ENCODE peak calls at places on chromosome 21, in six cellular contexts. P, X, J, E, H and O are unnamed samples.

GRCh38 chr21:31218830-31219608 is 125.0 kb downstream of the TIAM1 start:
- DNase-seq in P (peak; percentile 74), X (peak; percentile 64), J (no peak), E (peak; percentile 28), H (no peak), O (peak; percentile 39)

GRCh38 chr21:38440746-38441145 is 57.5 kb downstream of the ERG start:
- DNase-seq in P (no peak), X (no peak), J (no peak), E (peak; percentile 82), H (no peak), O (no peak)

GRCh38 chr21:44950016-44950326 is 10.1 kb downstream of the SLX9 start:
- DNase-seq in P (no peak), X (no peak), J (no peak), E (no peak), H (no peak), O (no peak)

GRCh38 chr21:36741506-36741905 is 42.6 kb downstream of the SIM2 start:
- DNase-seq in P (no peak), X (no peak), J (no peak), E (no peak), H (peak; percentile 70), O (no peak)

GRCh38 chr21:43809346-43809799 is 20.0 kb downstream of the RRP1 start:
- DNase-seq in P (no peak), X (no peak), J (no peak), E (no peak), H (peak; percentile 70), O (no peak)

GRCh38 chr21:28657576-28657975 is 335.1 kb downstream of the LTN1 start:
- DNase-seq in P (no peak), X (no peak), J (no peak), E (no peak), H (no peak), O (no peak)

GRCh38 chr21:32423320-32423719 is 10.8 kb downstream of the EVA1C start:
- DNase-seq in P (no peak), X (no peak), J (no peak), E (peak; percentile 76), H (no peak), O (no peak)

GRCh38 chr21:45383111-45383614 is 21.8 kb upstream of the COL18A1 start:
- DNase-seq in P (peak; percentile 40), X (peak; percentile 61), J (no peak), E (no peak), H (peak; percentile 39), O (no peak)

GRCh38 chr21:37796011-37796410 is 120.2 kb downstream of the KCNJ6 start:
- DNase-seq in P (no peak), X (no peak), J (no peak), E (no peak), H (no peak), O (no peak)

GRCh38 chr21:46207920-46208571 is 20.5 kb downstream of the LSS start:
- DNase-seq in P (peak; percentile 53), X (peak; percentile 60), J (no peak), E (no peak), H (peak; percentile 44), O (no peak)

GRCh38 chr21:34078915-34079314 is 5.5 kb downstream of the MRPS6 start:
- DNase-seq in P (no peak), X (no peak), J (no peak), E (no peak), H (no peak), O (no peak)

GRCh38 chr21:39537571-39537970 is 75.2 kb upstream of the B3GALT5 start:
- DNase-seq in P (no peak), X (no peak), J (peak; percentile 76), E (no peak), H (no peak), O (no peak)

GRCh38 chr21:33762798-33763572 is 120.7 kb downstream of the ITSN1 start:
- DNase-seq in P (no peak), X (no peak), J (no peak), E (peak; percentile 67), H (no peak), O (no peak)

GRCh38 chr21:38159355-38159754 is 97.4 kb upstream of the KCNJ15 start:
- DNase-seq in P (peak; percentile 82), X (peak; percentile 70), J (peak; percentile 73), E (peak; percentile 91), H (no peak), O (peak; percentile 66)

GRCh38 chr21:31731802-31732537 is at the start of gene SCAF4:
- DNase-seq in P (peak; percentile 93), X (peak; percentile 94), J (peak; percentile 88), E (peak; percentile 92), H (peak; percentile 98), O (peak; percentile 90)

GRCh38 chr21:44337428-44337827 is 1.8 kb downstream of the CFAP410 start:
- DNase-seq in P (no peak), X (no peak), J (no peak), E (peak; percentile 22), H (no peak), O (no peak)

GRCh38 chr21:44532165-44532564 is 7.8 kb downstream of the KRTAP10-1 start:
- DNase-seq in P (peak; percentile 28), X (no peak), J (no peak), E (no peak), H (no peak), O (no peak)

GRCh38 chr21:34112316-34113033 is 39.1 kb downstream of the MRPS6 start:
- DNase-seq in P (no peak), X (no peak), J (no peak), E (no peak), H (no peak), O (no peak)

GRCh38 chr21:45513741-45514310 is 28.4 kb downstream of the SLC19A1 start:
- DNase-seq in P (no peak), X (peak; percentile 63), J (no peak), E (no peak), H (peak; percentile 69), O (no peak)

GRCh38 chr21:33801424-33802405 is 113.9 kb downstream of the ATP5PO start:
- DNase-seq in P (no peak), X (no peak), J (no peak), E (peak; percentile 74), H (no peak), O (no peak)

GRCh38 chr21:45280969-45281368 is 6.7 kb downstream of the POFUT2 start:
- DNase-seq in P (peak; percentile 50), X (no peak), J (no peak), E (no peak), H (peak; percentile 25), O (no peak)

GRCh38 chr21:45747802-45748445 is 104.4 kb downstream of the PCBP3 start:
- DNase-seq in P (no peak), X (no peak), J (no peak), E (no peak), H (no peak), O (no peak)

GRCh38 chr21:44423941-44424607 is 31.2 kb upstream of the LRRC3 start:
- DNase-seq in P (peak; percentile 43), X (peak; percentile 48), J (peak; percentile 29), E (no peak), H (peak; percentile 58), O (no peak)

GRCh38 chr21:22490044-22490443 is 1491.8 kb downstream of the NCAM2 start:
- DNase-seq in P (no peak), X (no peak), J (no peak), E (no peak), H (no peak), O (no peak)

GRCh38 chr21:36464590-36464989 is 15.3 kb downstream of the CLDN14 start:
- DNase-seq in P (no peak), X (no peak), J (no peak), E (no peak), H (peak; percentile 42), O (no peak)

GRCh38 chr21:44914176-44914874 is 6.4 kb downstream of the ITGB2 start:
- DNase-seq in P (no peak), X (no peak), J (no peak), E (no peak), H (peak; percentile 96), O (no peak)

DNA sequence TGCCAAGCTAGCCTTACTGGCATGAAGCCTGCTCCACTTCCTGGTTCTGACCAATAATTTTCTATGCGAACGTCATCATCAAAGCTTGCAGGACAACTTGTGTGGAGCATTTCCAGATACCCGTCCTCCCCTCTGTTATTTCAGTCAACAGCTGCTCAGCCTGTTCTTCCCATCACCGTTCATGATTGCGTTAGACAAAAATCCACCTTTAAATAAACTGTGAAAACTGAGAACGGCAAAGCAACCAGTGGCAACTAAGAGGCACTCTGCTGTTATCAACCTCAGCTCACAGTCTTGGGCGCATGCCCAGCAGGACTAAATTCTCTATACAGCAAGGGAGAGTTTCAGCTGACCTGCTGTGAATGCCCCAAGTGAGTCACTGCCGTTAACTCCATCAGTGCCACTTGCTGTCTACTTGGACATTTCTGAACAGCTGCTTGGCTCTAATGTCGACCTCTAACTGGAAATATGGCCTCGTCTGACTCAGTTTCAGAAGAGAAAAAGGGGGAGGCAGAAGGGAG is 207.4 kb upstream of the RUNX1 start:
- DNase-seq in P (peak; percentile 89), X (peak; percentile 84), J (no peak), E (peak; percentile 100), H (no peak), O (no peak)
- TF ChIP-seq CTCF in P (no peak), X (no peak), J (no peak), E (peak; percentile 28), H (no peak), O (no peak)

DNA sequence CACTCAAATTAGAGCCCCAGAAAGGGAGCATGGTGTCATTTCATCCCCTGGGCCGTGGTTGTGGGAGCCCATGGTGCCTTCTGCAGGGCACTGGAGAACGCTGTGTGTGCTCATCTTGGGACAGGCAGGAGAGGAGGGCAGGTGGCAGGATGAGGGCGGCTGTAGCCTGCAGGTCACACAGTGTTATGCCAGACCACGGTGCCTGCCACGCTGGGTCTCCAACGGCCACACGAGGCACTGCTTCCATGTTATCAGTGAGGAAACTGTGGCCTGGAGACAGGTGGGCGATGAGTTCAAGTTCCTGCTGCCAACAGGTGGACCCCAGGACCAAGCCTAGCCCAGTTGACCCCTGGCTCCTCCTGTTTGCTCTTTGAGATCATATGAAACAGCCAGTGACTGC is 21.0 kb downstream of the ABCG1 start:
- DNase-seq in P (no peak), X (no peak), J (no peak), E (no peak), H (no peak), O (no peak)
- TF ChIP-seq CTCF in P (no peak), X (no peak), J (peak; percentile 41), E (no peak), H (no peak), O (no peak)

DNA sequence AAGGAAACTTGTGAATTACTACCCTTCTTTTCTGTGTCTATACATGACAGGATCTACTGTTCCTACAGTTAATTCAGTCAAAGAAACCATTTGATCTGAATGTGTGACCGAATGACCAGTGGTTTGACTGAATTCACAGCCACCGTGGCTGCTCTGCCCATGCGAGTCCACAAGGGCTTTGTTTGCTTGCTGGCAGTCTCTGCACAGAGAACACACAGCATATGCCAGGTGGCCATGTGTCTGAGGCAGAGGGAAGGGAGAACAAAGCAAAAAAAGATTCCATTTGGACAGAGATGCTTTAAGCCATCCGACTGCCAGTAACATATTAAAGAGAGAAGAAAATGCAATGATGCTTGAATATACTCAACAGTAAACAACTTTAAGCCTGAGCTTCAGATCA is 737.8 kb upstream of the CXADR start:
- DNase-seq in P (no peak), X (no peak), J (peak; percentile 27), E (no peak), H (no peak), O (peak; percentile 3)
- TF ChIP-seq CTCF in P (no peak), X (no peak), J (no peak), E (no peak), H (no peak), O (no peak)

DNA sequence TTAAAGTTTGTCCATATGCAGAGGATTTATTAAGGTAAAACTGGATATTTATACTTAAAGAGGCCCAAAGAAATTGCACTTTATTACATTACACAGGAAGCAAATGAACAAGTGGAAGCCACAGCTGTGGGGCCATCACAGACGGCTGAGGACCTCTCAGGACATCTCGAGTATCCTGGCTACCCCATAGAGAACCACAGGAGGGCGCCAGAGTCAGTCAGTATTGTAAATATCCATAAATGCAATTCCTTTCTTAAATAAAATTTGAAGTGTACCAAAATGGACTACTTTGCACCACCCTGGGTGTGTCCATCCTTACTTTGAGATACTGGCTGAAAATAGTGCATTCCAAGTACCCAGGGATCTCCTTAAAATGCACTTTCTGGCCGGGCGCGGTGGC is 257.2 kb downstream of the MRPL39 start:
- DNase-seq in P (no peak), X (no peak), J (peak; percentile 41), E (peak; percentile 76), H (no peak), O (peak; percentile 28)
- TF ChIP-seq CTCF in P (no peak), X (no peak), J (peak; percentile 86), E (peak; percentile 89), H (no peak), O (peak; percentile 38)